ENCODE peak calls at places on chromosome 3, in eight cellular contexts. R is bronchial epithelial cell, C is head of caudate nucleus, I is breast epithelium, W is kidney, G is EL, D is AG08395, Q is stomach. U is an unnamed sample.

GRCh38 chr3:71372369-71372768 is 211.2 kb downstream of the FOXP1 start:
- DNase-seq in G (no peak), Q (no peak), I (no peak), C (no peak), D (no peak), R (no peak), W (no peak), U (no peak)

GRCh38 chr3:187291512-187292132 is at the start of gene MASP1:
- DNase-seq in D (peak), W (peak), R (no peak), C (no peak), Q (no peak), G (peak), I (no peak), U (no peak)

GRCh38 chr3:99269606-99270355 is 368.3 kb upstream of the DCBLD2 start:
- DNase-seq in W (no peak), G (no peak), D (peak), R (peak), Q (no peak), I (peak), C (no peak), U (no peak)

GRCh38 chr3:187551419-187551818 is 118.8 kb downstream of the SST start:
- DNase-seq in R (no peak), Q (no peak), I (no peak), D (peak), C (no peak), G (peak), W (no peak), U (no peak)

GRCh38 chr3:193572426-193572908 is 17.8 kb upstream of the ATP13A4 start:
- DNase-seq in W (no peak), R (peak), Q (peak), C (peak), G (peak), D (peak), I (peak), U (peak)

GRCh38 chr3:53412953-53413352 is 65.6 kb upstream of the DCP1A start:
- DNase-seq in W (no peak), I (no peak), R (no peak), C (no peak), D (no peak), G (no peak), Q (no peak), U (no peak)

GRCh38 chr3:99878005-99878404 is 60.3 kb downstream of the CMSS1 start:
- DNase-seq in R (peak), Q (no peak), C (no peak), W (no peak), D (peak), I (no peak), G (peak), U (peak)

GRCh38 chr3:9102240-9102841 is 139.1 kb upstream of the RAD18 start:
- DNase-seq in R (no peak), Q (no peak), W (no peak), D (no peak), I (no peak), G (no peak), C (no peak), U (no peak)

GRCh38 chr3:124707667-124708066 is 22.6 kb upstream of the UMPS start:
- DNase-seq in R (peak), W (no peak), G (peak), D (peak), I (no peak), C (no peak), Q (no peak), U (peak)

GRCh38 chr3:37255990-37256308 is 81.6 kb upstream of the LRRFIP2 start:
- DNase-seq in D (peak), I (no peak), R (no peak), W (no peak), G (peak), Q (no peak), C (no peak), U (no peak)

GRCh38 chr3:52367891-52368880 is 52.1 kb downstream of the DNAH1 start:
- DNase-seq in Q (no peak), D (no peak), G (no peak), R (no peak), C (peak), W (no peak), I (no peak), U (no peak)

GRCh38 chr3:58591496-58592133 is 14.4 kb upstream of the FAM107A start:
- DNase-seq in W (no peak), I (no peak), G (no peak), R (no peak), Q (no peak), C (no peak), D (no peak), U (no peak)

GRCh38 chr3:123419850-123420292 is 29.0 kb downstream of the ADCY5 start:
- DNase-seq in I (no peak), C (peak), R (no peak), D (no peak), W (no peak), Q (no peak), G (no peak), U (no peak)

GRCh38 chr3:66153961-66154923 is 66.6 kb upstream of the SLC25A26 start:
- DNase-seq in Q (no peak), C (peak), R (no peak), G (peak), W (no peak), I (no peak), D (peak), U (peak)

GRCh38 chr3:26712211-26713026 is 89.8 kb downstream of the LRRC3B start:
- DNase-seq in W (no peak), D (no peak), C (peak), I (no peak), R (peak), G (peak), Q (no peak), U (peak)

GRCh38 chr3:38127611-38128302 is 9.2 kb downstream of the ACAA1 start:
- DNase-seq in I (no peak), W (no peak), C (no peak), R (no peak), G (no peak), D (no peak), Q (peak), U (no peak)

GRCh38 chr3:127706312-127706711 is 33.6 kb downstream of the ABTB1 start:
- DNase-seq in C (no peak), G (no peak), D (no peak), Q (no peak), I (no peak), W (peak), R (no peak), U (no peak)